ENCODE peak calls at places on chromosomes 3 and 15, in eight cellular contexts. W, S, Y, O, M, R, D and T are unnamed samples.
A peak's percentile ranks its signal among the peaks of the same experiment; 100 is the strongest.

GRCh38 chr15:74958320-74958907 is 1.8 kb upstream of the RPP25 start:
- DNase-seq in M (no peak), D (peak; percentile 50), W (peak; percentile 34), O (no peak), S (peak; percentile 88), Y (no peak), R (peak; percentile 81), T (no peak)

GRCh38 chr3:184642623-184643308 is 69.1 kb downstream of the MAGEF1 start:
- DNase-seq in R (no peak), D (no peak), O (no peak), M (no peak), Y (no peak), W (no peak), S (no peak), T (no peak)

GRCh38 chr3:47000922-47001730 is 21.7 kb downstream of the NBEAL2 start:
- DNase-seq in M (no peak), Y (no peak), O (no peak), S (no peak), D (no peak), R (no peak), W (no peak), T (no peak)

GRCh38 chr15:89781891-89782618 is 5.9 kb downstream of the MESP2 start:
- DNase-seq in D (peak; percentile 68), S (peak; percentile 58), O (peak; percentile 57), Y (peak; percentile 68), M (no peak), W (peak; percentile 73), R (no peak), T (peak; percentile 52)

GRCh38 chr3:134367412-134367811 is 6.8 kb downstream of the AMOTL2 start:
- DNase-seq in M (no peak), D (no peak), W (no peak), O (no peak), R (no peak), S (no peak), Y (no peak), T (no peak)

GRCh38 chr3:42539871-42540714 is 37.6 kb downstream of the VIPR1 start:
- DNase-seq in D (peak; percentile 54), M (peak; percentile 83), O (no peak), W (peak; percentile 36), R (peak; percentile 79), S (peak; percentile 83), Y (peak; percentile 62), T (no peak)

GRCh38 chr3:30914696-30915095 is 20.2 kb upstream of the GADL1 start:
- DNase-seq in O (no peak), D (no peak), R (no peak), Y (no peak), M (no peak), W (peak; percentile 66), S (no peak), T (no peak)

GRCh38 chr15:77035999-77036471 is 34.9 kb downstream of the TSPAN3 start:
- DNase-seq in W (no peak), M (no peak), R (peak; percentile 17), S (no peak), Y (no peak), O (no peak), D (no peak), T (no peak)

GRCh38 chr3:177610677-177611654 is 413.7 kb upstream of the TBL1XR1 start:
- DNase-seq in W (no peak), D (no peak), M (peak; percentile 20), Y (no peak), R (peak; percentile 77), O (peak; percentile 40), S (peak; percentile 61), T (no peak)

GRCh38 chr15:74259821-74260502 is 23.8 kb downstream of the CCDC33 start:
- DNase-seq in Y (no peak), M (no peak), W (no peak), R (no peak), S (no peak), D (no peak), O (no peak), T (no peak)

GRCh38 chr15:66654718-66655375 is 47.2 kb upstream of the SMAD6 start:
- DNase-seq in M (no peak), R (peak; percentile 29), O (no peak), D (no peak), S (no peak), Y (no peak), W (no peak), T (no peak)

GRCh38 chr3:52023860-52024764 is 28.4 kb upstream of the RPL29 start:
- DNase-seq in M (no peak), Y (no peak), R (no peak), W (no peak), D (no peak), S (no peak), O (no peak), T (no peak)

GRCh38 chr3:181698263-181698944 is 13.3 kb upstream of the SOX2 start:
- DNase-seq in D (no peak), O (no peak), R (no peak), M (no peak), Y (no peak), S (no peak), W (no peak), T (no peak)

GRCh38 chr15:88651971-88652370 is 13.2 kb downstream of the ISG20 start:
- DNase-seq in O (no peak), R (no peak), M (no peak), W (no peak), S (no peak), D (peak; percentile 11), Y (no peak), T (no peak)

GRCh38 chr3:46954178-46954577 is 22.4 kb downstream of the CCDC12 start:
- DNase-seq in M (no peak), R (no peak), O (no peak), W (no peak), S (no peak), Y (no peak), D (no peak), T (no peak)

GRCh38 chr3:188206787-188207186 is 52.8 kb downstream of the LPP start:
- DNase-seq in S (no peak), M (no peak), W (no peak), D (no peak), Y (no peak), O (no peak), R (no peak), T (no peak)

GRCh38 chr3:188208751-188209433 is 54.9 kb downstream of the LPP start:
- DNase-seq in W (peak; percentile 75), O (peak; percentile 83), S (no peak), M (no peak), D (no peak), Y (no peak), R (no peak), T (no peak)

GRCh38 chr3:188207941-188208750 is 54.2 kb downstream of the LPP start:
- DNase-seq in D (peak; percentile 7), M (peak; percentile 22), R (no peak), Y (no peak), S (no peak), O (no peak), W (peak; percentile 39), T (no peak)

GRCh38 chr3:188204516-188204915 is 50.6 kb downstream of the LPP start:
- DNase-seq in R (no peak), O (no peak), W (no peak), S (no peak), M (no peak), D (peak; percentile 7), Y (no peak), T (no peak)

GRCh38 chr3:188205992-188206416 is 52.0 kb downstream of the LPP start:
- DNase-seq in O (no peak), Y (no peak), W (no peak), R (no peak), S (no peak), M (peak; percentile 15), D (peak; percentile 15), T (no peak)
- TF ChIP-seq CTCF in O (no peak), Y (no peak), W (peak; percentile 32), R (no peak), S (no peak), M (peak; percentile 34), D (peak; percentile 17), T (peak; percentile 5)

DNA sequence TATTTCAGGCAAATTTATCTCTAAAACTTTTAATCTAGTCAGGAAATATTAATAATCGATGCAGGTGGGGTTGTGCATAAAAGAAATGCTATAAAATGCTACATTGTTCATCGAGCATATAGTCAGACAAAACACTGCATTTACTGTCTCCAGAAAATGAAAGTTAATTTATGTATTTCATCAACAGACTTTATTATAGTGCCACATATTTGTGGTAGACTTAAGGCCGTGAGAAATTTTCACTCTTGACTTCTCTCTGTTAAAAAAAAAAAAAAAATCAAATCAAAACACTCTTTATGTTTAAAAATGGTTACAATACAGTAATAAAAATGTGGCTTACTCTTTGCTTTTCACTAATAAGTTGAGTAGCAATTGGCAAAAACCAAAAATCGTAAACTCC is 67.4 kb downstream of the RBMS3 start:
- DNase-seq in Y (no peak), R (no peak), M (no peak), W (no peak), S (no peak), D (no peak), O (no peak), T (no peak)
- TF ChIP-seq CTCF in Y (no peak), R (no peak), M (no peak), W (no peak), S (no peak), D (no peak), O (no peak), T (no peak)

DNA sequence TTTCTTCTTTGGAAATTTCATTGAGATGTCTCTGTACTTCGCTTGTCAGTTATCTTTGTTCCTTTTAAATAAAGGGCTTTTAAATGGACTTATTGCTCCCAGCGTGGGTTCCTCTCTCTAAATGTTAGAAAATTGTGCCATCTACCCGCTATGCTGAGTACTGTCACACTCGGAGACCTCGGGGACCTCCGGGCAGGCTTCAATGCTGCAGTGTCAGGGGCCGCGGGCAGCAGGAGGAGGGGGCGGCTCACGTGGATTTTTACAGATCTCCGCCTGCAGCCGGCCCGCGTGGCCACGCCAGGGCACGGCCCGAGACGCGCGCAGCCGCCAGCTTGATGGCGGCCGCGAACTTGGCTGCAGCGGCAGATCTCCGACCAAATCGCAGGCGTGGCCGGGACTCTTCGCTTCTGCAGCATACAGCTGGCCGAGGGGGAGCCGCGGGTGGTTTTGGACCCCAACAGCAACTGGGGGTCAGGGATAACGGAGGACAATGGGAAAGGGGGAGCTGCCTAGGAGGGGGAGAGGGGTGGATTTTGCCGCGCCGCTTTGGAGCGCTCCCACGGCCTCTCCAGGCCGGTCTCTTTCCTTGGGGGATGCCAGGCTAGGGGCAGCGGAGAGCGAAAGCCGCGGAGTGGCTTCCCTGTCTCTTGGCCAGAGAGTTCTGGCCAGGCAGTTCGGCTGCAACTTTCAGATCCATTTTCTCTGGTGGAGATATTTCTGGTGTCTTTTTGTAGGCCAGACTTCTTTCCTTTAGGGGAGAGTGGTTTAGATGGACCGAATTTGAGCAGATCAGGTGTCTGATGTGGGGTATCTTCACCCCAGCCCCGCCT is 15.3 kb downstream of the NR2F2 start:
- DNase-seq in S (peak; percentile 75), R (peak; percentile 72), M (peak; percentile 61), D (no peak), W (peak; percentile 90), Y (peak; percentile 64), O (peak; percentile 83), T (no peak)
- TF ChIP-seq CTCF in S (peak; percentile 11), R (peak; percentile 5), M (peak; percentile 44), D (peak; percentile 65), W (peak; percentile 51), Y (peak; percentile 74), O (peak; percentile 56), T (peak; percentile 60)

DNA sequence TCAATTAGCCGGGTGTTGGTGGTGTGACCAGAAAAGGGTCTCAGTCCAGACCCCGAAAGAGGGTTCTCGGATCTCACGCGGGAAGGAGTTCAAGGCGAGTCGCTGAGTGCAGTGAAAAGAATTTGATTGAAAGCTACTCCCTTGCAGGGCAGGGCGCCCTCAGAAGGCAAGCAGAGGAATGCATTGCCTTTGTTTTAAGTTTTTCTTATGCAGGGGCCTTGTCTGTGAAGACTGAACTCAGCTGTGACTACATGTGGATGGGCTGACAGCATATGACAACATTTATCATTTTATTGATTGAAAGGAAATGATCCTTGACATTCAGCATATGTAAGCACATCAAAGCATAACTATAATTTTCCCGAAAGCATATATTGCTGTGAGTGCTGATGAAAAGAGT is 11.8 kb downstream of the CPN2 start:
- DNase-seq in S (no peak), M (no peak), D (no peak), R (no peak), O (no peak), Y (no peak), W (no peak), T (no peak)
- TF ChIP-seq CTCF in S (no peak), M (peak; percentile 33), D (no peak), R (no peak), O (no peak), Y (no peak), W (peak; percentile 1), T (no peak)